ENCODE peak calls at places on chromosomes 6 and 20, in five cellular contexts. T is HFF-Myc, D is HepG2, P is cardiac fibroblast, N is choroid plexus epithelial cell. C is an unnamed sample.

GRCh38 chr20:33925867-33926266 is 67.8 kb upstream of the RALY start:
- DNase-seq in N (peak; percentile 11), D (no peak), P (peak; percentile 16), T (no peak), C (no peak)

GRCh38 chr6:127190552-127190951 is 72.1 kb downstream of the RSPO3 start:
- DNase-seq in D (no peak), N (peak; percentile 85), P (peak; percentile 74), T (no peak), C (no peak)

GRCh38 chr6:6494677-6495076 is 93.8 kb upstream of the LY86 start:
- DNase-seq in D (peak; percentile 23), T (no peak), N (no peak), P (no peak), C (no peak)

GRCh38 chr6:17640477-17640917 is 40.4 kb downstream of the FAM8A1 start:
- DNase-seq in P (peak; percentile 29), D (no peak), N (peak; percentile 86), T (no peak), C (no peak)

GRCh38 chr6:125008261-125008671 is 46.0 kb downstream of the RNF217 start:
- DNase-seq in D (no peak), N (peak; percentile 41), P (no peak), T (no peak), C (no peak)

GRCh38 chr20:25294459-25295385 is 46.8 kb downstream of the PYGB start:
- DNase-seq in P (peak; percentile 49), N (peak; percentile 68), D (peak; percentile 82), T (no peak), C (no peak)

GRCh38 chr6:119084784-119085183 is 6.3 kb upstream of the FAM184A start:
- DNase-seq in N (no peak), P (no peak), D (no peak), T (no peak), C (no peak)

GRCh38 chr6:24126586-24127192 is 674 bp downstream of the NRSN1 start:
- DNase-seq in N (peak; percentile 78), D (peak; percentile 85), T (peak; percentile 20), P (peak; percentile 57), C (peak; percentile 32)

GRCh38 chr6:2344319-2344905 is 99.0 kb upstream of the GMDS start:
- DNase-seq in N (no peak), D (no peak), T (no peak), P (no peak), C (no peak)

GRCh38 chr6:41963371-41963770 is 21.8 kb upstream of the CCND3 start:
- DNase-seq in T (no peak), N (no peak), D (peak; percentile 29), P (no peak), C (no peak)

GRCh38 chr6:11232968-11233626 is 629 bp upstream of the NEDD9 start:
- DNase-seq in T (no peak), N (no peak), P (no peak), D (peak; percentile 94), C (no peak)

GRCh38 chr6:38640216-38640909 is 634 bp upstream of the BTBD9 start:
- DNase-seq in T (no peak), D (no peak), N (no peak), P (no peak), C (no peak)

GRCh38 chr20:5689451-5689850 is 60.8 kb upstream of the SHLD1 start:
- DNase-seq in P (no peak), N (no peak), D (peak; percentile 47), T (no peak), C (no peak)

GRCh38 chr6:8758412-8758811 is 323.1 kb upstream of the SLC35B3 start:
- DNase-seq in P (no peak), N (no peak), D (no peak), T (no peak), C (no peak)

GRCh38 chr6:56399250-56399671 is 151.9 kb upstream of the COL21A1 start:
- DNase-seq in D (peak; percentile 93), T (no peak), N (peak; percentile 24), P (peak; percentile 31), C (peak; percentile 68)

GRCh38 chr6:124882580-124883393 is 79.5 kb upstream of the RNF217 start:
- DNase-seq in D (no peak), T (no peak), P (peak; percentile 80), N (peak; percentile 66), C (no peak)

GRCh38 chr6:37083243-37084138 is 78.0 kb downstream of the FGD2 start:
- DNase-seq in N (peak; percentile 94), P (peak; percentile 98), T (no peak), D (peak; percentile 96), C (no peak)

GRCh38 chr6:109834595-109835437 is 143.3 kb upstream of the GPR6 start:
- DNase-seq in T (peak; percentile 15), P (no peak), D (no peak), N (no peak), C (no peak)

GRCh38 chr20:59560588-59561227 is 43.6 kb upstream of the PHACTR3 start:
- DNase-seq in P (peak; percentile 24), N (peak; percentile 36), T (no peak), D (peak; percentile 46), C (no peak)

GRCh38 chr6:144066745-144067484 is 28.5 kb downstream of the SF3B5 start:
- DNase-seq in D (no peak), N (no peak), P (no peak), T (no peak), C (no peak)

GRCh38 chr6:116385911-116386310 is 15.2 kb downstream of the DSE start:
- DNase-seq in P (no peak), T (no peak), D (no peak), N (no peak), C (no peak)

GRCh38 chr6:28838634-28839442 is 84.9 kb downstream of the TRIM27 start:
- DNase-seq in D (peak; percentile 80), N (peak; percentile 82), P (peak; percentile 82), T (peak; percentile 68), C (peak; percentile 25)

GRCh38 chr6:144006731-144007454 is 1.2 kb downstream of the PLAGL1 start:
- DNase-seq in T (peak; percentile 16), P (peak; percentile 59), N (peak; percentile 62), D (no peak), C (no peak)

GRCh38 chr6:80388515-80388914 is 282.0 kb downstream of the BCKDHB start:
- DNase-seq in N (no peak), D (no peak), P (no peak), T (no peak), C (no peak)

GRCh38 chr20:21936720-21937380 is 231.4 kb downstream of the PAX1 start:
- DNase-seq in P (no peak), T (no peak), N (no peak), D (no peak), C (no peak)

GRCh38 chr6:40802481-40802880 is 215.3 kb upstream of the LRFN2 start:
- DNase-seq in T (no peak), N (no peak), P (no peak), D (no peak), C (no peak)

GRCh38 chr20:35511814-35512420 is 17.5 kb downstream of the C20orf173 start:
- DNase-seq in D (peak; percentile 53), T (peak; percentile 14), N (peak; percentile 80), P (peak; percentile 69), C (peak; percentile 4)

GRCh38 chr6:154619183-154619582 is 108.7 kb upstream of the CNKSR3 start:
- DNase-seq in D (no peak), N (no peak), P (no peak), T (no peak), C (no peak)

GRCh38 chr20:25676164-25676809 is 20.4 kb downstream of the ZNF337 start:
- DNase-seq in D (peak; percentile 52), P (peak; percentile 57), T (peak; percentile 17), N (peak; percentile 89), C (peak; percentile 14)

GRCh38 chr20:43667341-43668132 is 623 bp downstream of the MYBL2 start:
- DNase-seq in D (no peak), P (no peak), N (no peak), T (no peak), C (no peak)

GRCh38 chr6:2245954-2246863 is 804 bp upstream of the GMDS start:
- DNase-seq in T (no peak), D (peak; percentile 93), P (peak; percentile 50), N (peak; percentile 50), C (peak; percentile 24)

GRCh38 chr6:7196019-7196402 is 88.2 kb downstream of the RREB1 start:
- DNase-seq in N (peak; percentile 14), D (no peak), T (no peak), P (no peak), C (no peak)

GRCh38 chr6:16419636-16420331 is 181.4 kb downstream of the GMPR start:
- DNase-seq in P (no peak), D (no peak), N (no peak), T (no peak), C (no peak)
- H3K4me3 ChIP-seq in P (no peak overlapping the region), D (no peak overlapping the region), N (no peak overlapping the region), T (no peak overlapping the region), C (no peak overlapping the region)

GRCh38 chr20:38472513-38473352 is at the start of gene RALGAPB:
- DNase-seq in T (peak; percentile 96), P (peak; percentile 98), N (peak; percentile 99), D (peak; percentile 100), C (peak; percentile 92)
- TF ChIP-seq CTCF in T (peak; percentile 32), P (peak; percentile 46), N (peak; percentile 55), D (peak; percentile 96), C (peak; percentile 56)

DNA sequence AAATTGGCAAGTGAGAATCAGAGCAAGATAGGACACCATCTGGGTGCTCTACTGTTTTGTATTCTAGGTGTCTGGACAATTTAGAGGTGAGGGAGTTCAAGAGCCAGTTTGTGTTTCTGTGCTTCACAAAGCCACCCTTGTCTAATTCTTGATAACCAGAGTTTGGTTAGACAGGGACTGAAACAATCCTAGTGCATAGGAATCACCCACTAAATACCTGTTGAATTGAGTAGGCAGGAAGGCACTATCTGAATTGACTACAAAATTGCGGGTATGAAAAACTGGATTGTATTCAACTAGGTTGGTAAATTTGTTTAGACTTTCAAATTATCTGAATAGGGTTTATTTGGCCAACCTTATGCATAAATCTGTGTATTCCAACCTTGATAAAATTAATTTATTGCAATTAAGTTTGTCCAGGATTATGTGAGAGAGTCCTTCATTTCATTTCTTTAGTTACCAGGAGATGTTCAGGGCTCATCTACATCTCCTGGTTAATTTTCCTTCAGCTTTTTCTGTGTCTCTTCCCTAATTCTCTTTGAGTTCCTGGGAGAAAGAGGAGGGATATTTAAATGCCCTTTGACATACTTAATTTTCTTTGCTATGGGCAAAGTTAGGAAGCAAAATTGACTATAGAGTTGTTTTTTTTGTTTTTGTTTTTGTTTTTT is 1.7 kb downstream of the TPX2 start:
- DNase-seq in P (no peak), D (peak; percentile 46), N (no peak), T (no peak), C (no peak)
- H3K4me3 ChIP-seq in P (peak overlapping the region; percentile 97), D (peak overlapping the region; percentile 90), N (no peak overlapping the region), T (peak overlapping the region; percentile 79), C (peak overlapping the region; percentile 86)

DNA sequence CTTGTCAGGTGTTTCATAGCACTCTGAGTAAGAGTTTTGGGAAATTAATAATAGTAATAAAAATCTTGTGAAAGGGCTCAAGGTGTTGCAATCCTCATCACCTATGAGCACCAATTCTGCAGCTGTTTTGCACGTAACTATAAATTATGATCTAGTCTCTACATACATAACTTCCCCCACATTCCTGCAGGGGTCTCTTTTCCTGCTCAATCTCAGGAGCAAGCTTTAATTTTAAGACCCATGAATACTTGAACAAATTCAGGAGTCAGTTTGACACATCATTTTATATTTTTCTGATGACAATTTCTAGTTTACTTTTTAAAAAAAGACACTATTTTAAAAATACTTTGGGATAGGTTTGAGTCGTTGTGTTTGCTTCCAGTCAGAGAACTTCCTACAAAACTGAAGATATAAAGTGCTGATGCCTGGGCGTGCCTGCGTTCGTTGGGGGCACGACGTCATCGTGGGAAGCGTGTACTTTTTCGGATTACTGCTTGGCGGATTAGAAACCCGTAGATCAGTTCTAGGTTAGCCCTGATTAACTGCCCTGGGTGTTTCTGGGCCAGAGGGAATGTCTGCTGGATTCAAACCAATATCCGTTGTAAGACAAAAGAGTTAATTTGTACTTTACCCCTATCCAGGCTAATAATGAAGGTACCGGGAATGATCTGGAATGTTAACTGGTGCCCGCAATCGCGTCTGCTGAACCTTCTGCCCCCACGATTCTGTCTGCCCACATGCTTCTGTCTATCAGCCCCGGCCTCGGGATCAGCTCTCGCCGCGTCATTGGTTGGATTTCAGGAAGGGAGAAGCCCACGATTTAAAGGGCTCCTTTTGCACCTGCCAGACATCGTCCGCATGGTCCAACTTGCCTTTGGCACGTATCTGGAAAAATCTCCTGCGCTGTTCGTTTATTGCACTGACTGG is 940 bp upstream of the E2F3 start:
- DNase-seq in P (peak; percentile 54), N (peak; percentile 56), T (no peak), D (peak; percentile 50), C (peak; percentile 50)
- TF ChIP-seq CTCF in P (peak; percentile 29), N (peak; percentile 61), T (peak; percentile 44), D (peak; percentile 56), C (peak; percentile 60)